ENCODE peak calls at places on chromosome 15, in six cellular contexts. F, X, D, Q, J and M are unnamed samples. For H3K4me1, the result is how much of the 10 kb centered on the place peaks cover.

GRCh38 chr15:68045289-68046265 is 8.5 kb upstream of the PIAS1 start:
- DNase-seq in D (no peak), X (no peak), Q (no peak), F (no peak), J (no peak), M (no peak)

GRCh38 chr15:61227269-61228024 is 1.7 kb downstream of the RORA start:
- DNase-seq in D (peak), Q (peak), F (peak), X (peak), J (peak), M (no peak)

GRCh38 chr15:75178171-75178937 is 23.3 kb upstream of the C15orf39 start:
- DNase-seq in X (peak), J (no peak), Q (no peak), D (no peak), F (no peak), M (peak)

GRCh38 chr15:95557226-95558046 is 773.1 kb upstream of the NR2F2 start:
- DNase-seq in J (no peak), D (no peak), F (peak), X (peak), Q (peak), M (no peak)

GRCh38 chr15:48300038-48300437 is 31.2 kb upstream of the DUT start:
- DNase-seq in D (no peak), X (no peak), Q (no peak), F (no peak), J (no peak), M (no peak)

GRCh38 chr15:38682861-38683260 is 118.2 kb upstream of the RASGRP1 start:
- DNase-seq in J (no peak), F (no peak), X (no peak), D (no peak), Q (no peak), M (no peak)

GRCh38 chr15:36067483-36068274 is 511.7 kb upstream of the CDIN1 start:
- DNase-seq in F (no peak), X (no peak), Q (no peak), D (no peak), J (no peak), M (no peak)

GRCh38 chr15:60004846-60005351 is 788 bp downstream of the FOXB1 start:
- DNase-seq in X (no peak), Q (peak), J (no peak), D (no peak), F (no peak), M (no peak)

GRCh38 chr15:55991841-55992768 is 1.3 kb downstream of the NEDD4 start:
- DNase-seq in Q (no peak), X (no peak), F (no peak), J (no peak), D (no peak), M (no peak)

GRCh38 chr15:62446984-62447383 is 281.9 kb upstream of the C2CD4B start:
- DNase-seq in X (no peak), J (no peak), F (no peak), Q (no peak), D (no peak), M (no peak)

GRCh38 chr15:40044717-40045571 is 6.0 kb upstream of the SRP14 start:
- DNase-seq in Q (peak), D (peak), X (peak), F (peak), J (peak), M (peak)
- H3K4me1 ChIP-seq in Q (under half), D (under half), X (under half), F (under half), J (under half), M (under half)

GRCh38 chr15:65289261-65289854 is 2.7 kb upstream of the PARP16 start:
- DNase-seq in F (no peak), J (no peak), X (no peak), D (no peak), Q (no peak), M (no peak)

GRCh38 chr15:65285291-65286068 is 1.2 kb downstream of the PARP16 start:
- DNase-seq in F (no peak), J (no peak), X (no peak), Q (peak), D (no peak), M (no peak)

GRCh38 chr15:65286704-65287514 is at the start of gene PARP16:
- DNase-seq in Q (peak), F (peak), X (peak), J (peak), D (peak), M (peak)

GRCh38 chr15:65287515-65287845 is 797 bp upstream of the PARP16 start:
- DNase-seq in F (no peak), J (no peak), Q (peak), X (no peak), D (no peak), M (no peak)

DNA sequence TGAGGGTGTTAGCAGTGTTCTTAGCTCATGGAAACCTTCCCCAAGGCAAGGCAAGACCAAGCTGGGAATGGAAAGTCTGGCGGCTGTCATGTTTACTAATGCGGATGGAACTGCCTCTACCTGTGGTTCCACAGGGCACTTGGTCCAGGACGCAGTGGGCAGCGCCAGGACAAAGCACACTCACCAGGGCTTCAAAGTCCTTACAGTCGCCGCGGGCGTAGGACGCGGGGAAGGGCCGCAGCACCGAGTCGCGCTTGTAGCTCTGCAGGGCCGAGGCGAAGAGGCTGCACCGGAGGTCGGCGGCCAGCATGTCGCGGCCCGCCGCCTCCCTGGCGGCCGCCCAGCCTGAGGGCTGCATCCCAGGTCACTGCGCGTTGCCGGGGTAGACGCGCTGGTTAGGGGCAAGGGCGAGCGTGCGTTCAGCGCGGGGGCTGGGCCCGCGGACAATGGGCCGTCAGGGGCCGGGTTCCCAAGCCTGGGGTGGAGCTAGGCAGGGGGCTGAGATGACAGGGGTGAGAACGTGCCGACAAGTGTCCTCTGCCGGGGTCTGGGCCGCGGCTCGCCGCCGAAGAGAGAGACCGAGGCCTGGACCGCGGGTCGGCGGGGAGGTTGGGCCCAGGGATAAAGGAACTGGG is 497 bp downstream of the PARP16 start:
- DNase-seq in F (peak), J (peak), D (no peak), Q (no peak), X (peak), M (peak)
- TF ChIP-seq POLR2A in F (no peak), J (no peak), D (no peak), Q (no peak), X (no peak), M (peak)

DNA sequence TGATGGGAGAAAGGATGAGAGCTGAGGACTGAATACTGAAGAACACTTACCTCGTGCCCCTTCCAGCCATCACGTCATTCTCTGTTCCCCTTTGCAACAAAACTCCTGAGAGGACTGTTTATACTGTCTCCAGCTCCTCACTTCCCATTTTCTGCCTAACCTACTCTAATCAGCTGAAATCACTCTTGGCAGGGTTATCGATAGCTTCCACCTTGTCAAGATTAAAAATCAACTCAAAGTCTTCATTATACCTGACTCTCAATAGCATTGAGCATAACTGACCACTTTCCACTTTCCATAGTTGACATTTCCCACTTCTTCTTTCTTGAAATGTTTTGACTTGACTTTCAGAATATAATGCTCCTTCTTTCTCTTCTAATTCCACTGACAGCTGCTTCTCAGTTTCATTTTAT is 4.3 kb downstream of the BTBD1 start:
- DNase-seq in D (no peak), Q (no peak), X (no peak), J (no peak), F (no peak), M (no peak)
- H3K4me3 ChIP-seq in D (no peak), Q (no peak), X (no peak), J (no peak), F (no peak), M (no peak)

GRCh38 chr15:91649922-91650321 is 203.6 kb upstream of the SLCO3A1 start:
- DNase-seq in J (no peak), X (no peak), Q (no peak), D (no peak), F (no peak), M (no peak)
- H3K4me1 ChIP-seq in J (under half), X (under half), Q (under half), D (under half), F (under half), M (under half)

DNA sequence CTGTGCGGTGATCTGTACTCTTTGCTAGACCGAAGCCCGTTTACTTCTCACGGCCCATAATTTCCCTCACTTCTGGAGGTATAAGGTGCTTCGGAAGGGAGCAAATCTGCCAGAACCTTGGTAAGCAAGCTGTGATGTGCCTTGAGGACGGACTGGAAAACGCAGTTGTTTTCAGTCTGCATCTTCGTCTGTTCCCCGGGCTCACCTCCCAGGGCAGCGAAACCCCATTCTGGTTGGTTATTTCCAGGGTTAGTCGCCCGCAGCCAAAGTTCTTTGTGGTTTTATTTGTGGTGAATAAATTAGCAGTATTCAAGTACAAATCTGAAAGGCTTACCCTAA is 401 bp downstream of the RAMAC start:
- DNase-seq in F (no peak), J (no peak), D (no peak), Q (peak), X (no peak), M (no peak)
- TF ChIP-seq POLR2A in F (no peak), J (no peak), D (no peak), Q (no peak), X (no peak), M (no peak)

DNA sequence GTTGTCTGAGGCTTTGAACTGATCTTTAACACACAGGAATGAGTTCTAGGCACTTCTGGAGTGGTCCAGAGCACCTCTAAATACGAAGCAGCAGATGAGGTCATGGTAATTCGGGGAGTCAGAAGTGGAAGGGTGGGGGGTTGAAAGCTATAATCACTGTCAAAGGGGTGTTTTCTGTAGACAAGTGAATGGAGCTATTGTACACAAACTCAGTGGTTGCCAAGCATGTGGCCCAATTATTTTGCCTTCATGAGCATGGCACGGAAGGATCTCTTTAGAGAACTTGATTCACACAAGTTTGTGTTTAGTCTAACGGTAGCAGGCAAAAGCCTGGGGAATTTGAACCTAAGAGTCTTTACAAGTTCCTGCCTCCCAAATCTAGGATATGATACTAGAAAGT is 6.3 kb downstream of the FRMD5 start:
- DNase-seq in X (no peak), D (no peak), F (no peak), Q (no peak), J (no peak), M (no peak)
- H3K4me3 ChIP-seq in X (no peak), D (no peak), F (no peak), Q (no peak), J (no peak), M (no peak)

GRCh38 chr15:31328999-31329639 is 2.5 kb downstream of the KLF13 start:
- DNase-seq in X (peak), F (no peak), J (peak), D (no peak), Q (no peak), M (peak)
- H3K4me1 ChIP-seq in X (under half), F (under half), J (half or more), D (half or more), Q (under half), M (under half)

GRCh38 chr15:80662756-80663553 is 32.2 kb upstream of the ABHD17C start:
- DNase-seq in Q (no peak), X (no peak), F (no peak), J (no peak), D (no peak), M (no peak)
- TF ChIP-seq POLR2A in Q (no peak), X (no peak), F (no peak), J (no peak), D (no peak), M (no peak)